ENCODE peak calls at places on chromosomes 4 and X, in four cellular contexts. One of them, this sample, is unnamed.

GRCh38 chr4:142353149-142353738 is 492.9 kb downstream of the INPP4B start:
- DNase-seq in NCI-H1092: no peak
- DNase-seq in endothelial cell: peak; percentile 8
- DNase-seq in Karpas-422: peak; percentile 65
- DNase-seq in this sample: no peak

GRCh38 chr4:126986828-126987227 is 645.9 kb upstream of the INTU start:
- DNase-seq in Karpas-422: no peak
- DNase-seq in endothelial cell: no peak
- DNase-seq in NCI-H1092: no peak
- DNase-seq in this sample: no peak

GRCh38 chr4:67162692-67163091 is 382.6 kb downstream of the CENPC start:
- DNase-seq in NCI-H1092: no peak
- DNase-seq in endothelial cell: no peak
- DNase-seq in Karpas-422: no peak
- DNase-seq in this sample: no peak

GRCh38 chrX:153901753-153902140 is 2.7 kb upstream of the AVPR2 start:
- DNase-seq in Karpas-422: no peak
- DNase-seq in endothelial cell: no peak
- DNase-seq in NCI-H1092: no peak
- DNase-seq in this sample: no peak

GRCh38 chr4:37631551-37631950 is 54.6 kb downstream of the RELL1 start:
- DNase-seq in NCI-H1092: no peak
- DNase-seq in Karpas-422: no peak
- DNase-seq in endothelial cell: no peak
- DNase-seq in this sample: peak; percentile 32

GRCh38 chr4:99405433-99406115 is 29.6 kb downstream of the ADH7 start:
- DNase-seq in endothelial cell: peak; percentile 77
- DNase-seq in NCI-H1092: peak; percentile 9
- DNase-seq in Karpas-422: peak; percentile 84
- DNase-seq in this sample: peak; percentile 68

GRCh38 chr4:141350122-141350904 is 129.6 kb downstream of the ZNF330 start:
- DNase-seq in endothelial cell: no peak
- DNase-seq in Karpas-422: no peak
- DNase-seq in NCI-H1092: no peak
- DNase-seq in this sample: no peak

GRCh38 chr4:174398728-174399127 is 115.0 kb downstream of the CEP44 start:
- DNase-seq in NCI-H1092: no peak
- DNase-seq in Karpas-422: no peak
- DNase-seq in endothelial cell: no peak
- DNase-seq in this sample: no peak

GRCh38 chrX:108270739-108271396 is 167.4 kb downstream of the COL4A6 start:
- DNase-seq in NCI-H1092: no peak
- DNase-seq in endothelial cell: no peak
- DNase-seq in Karpas-422: no peak
- DNase-seq in this sample: no peak

GRCh38 chrX:104195489-104196084 is 29.3 kb downstream of the FAM199X start:
- DNase-seq in Karpas-422: peak; percentile 80
- DNase-seq in NCI-H1092: peak; percentile 28
- DNase-seq in endothelial cell: no peak
- DNase-seq in this sample: no peak

GRCh38 chr4:38867478-38868054 is at the start of gene FAM114A1:
- DNase-seq in NCI-H1092: peak; percentile 15
- DNase-seq in endothelial cell: peak; percentile 69
- DNase-seq in Karpas-422: peak; percentile 73
- DNase-seq in this sample: peak; percentile 87

GRCh38 chrX:45623266-45623665 is 422.6 kb upstream of the DIPK2B start:
- DNase-seq in Karpas-422: no peak
- DNase-seq in NCI-H1092: no peak
- DNase-seq in endothelial cell: no peak
- DNase-seq in this sample: no peak

GRCh38 chr4:168486961-168487820 is 6.9 kb upstream of the DDX60L start:
- DNase-seq in NCI-H1092: no peak
- DNase-seq in endothelial cell: no peak
- DNase-seq in Karpas-422: no peak
- DNase-seq in this sample: no peak

GRCh38 chrX:42708222-42708621 is 69.7 kb downstream of the PPP1R2C start:
- DNase-seq in Karpas-422: no peak
- DNase-seq in endothelial cell: no peak
- DNase-seq in NCI-H1092: no peak
- DNase-seq in this sample: no peak

GRCh38 chr4:15677507-15677988 is 4.1 kb upstream of the FAM200B start:
- DNase-seq in NCI-H1092: no peak
- DNase-seq in Karpas-422: no peak
- DNase-seq in endothelial cell: no peak
- DNase-seq in this sample: no peak

GRCh38 chrX:150303386-150304097 is 59.6 kb upstream of the MAMLD1 start:
- DNase-seq in endothelial cell: no peak
- DNase-seq in NCI-H1092: no peak
- DNase-seq in Karpas-422: no peak
- DNase-seq in this sample: no peak

GRCh38 chr4:40581254-40582140 is 48.2 kb downstream of the RBM47 start:
- DNase-seq in endothelial cell: no peak
- DNase-seq in Karpas-422: no peak
- DNase-seq in NCI-H1092: no peak
- DNase-seq in this sample: no peak